ENCODE peak calls at places on chromosomes 7 and 10, in six cellular contexts. L, A, M, H, D and C are unnamed samples.

GRCh38 chr10:47062801-47063200 is 151.6 kb downstream of the PTPN20 start:
- DNase-seq in L (no peak), A (no peak), M (peak; percentile 70), H (no peak), D (peak; percentile 17), C (no peak)

GRCh38 chr7:27032843-27033242 is 63.0 kb downstream of the HOXA1 start:
- DNase-seq in L (no peak), A (no peak), M (no peak), H (no peak), D (no peak), C (no peak)

GRCh38 chr7:126682176-126682575 is 570.6 kb downstream of the GRM8 start:
- DNase-seq in L (no peak), A (no peak), M (no peak), H (no peak), D (no peak), C (no peak)

GRCh38 chr10:10131984-10132383 is 885.7 kb upstream of the CELF2 start:
- DNase-seq in L (no peak), A (no peak), M (no peak), H (no peak), D (no peak), C (no peak)

GRCh38 chr10:25725917-25726716 is 207.9 kb upstream of the MYO3A start:
- DNase-seq in L (no peak), A (peak; percentile 15), M (peak; percentile 68), H (no peak), D (peak; percentile 64), C (no peak)

GRCh38 chr10:60827791-60828488 is 49.7 kb downstream of the CDK1 start:
- DNase-seq in L (no peak), A (no peak), M (peak; percentile 38), H (no peak), D (no peak), C (no peak)

GRCh38 chr10:70753841-70754621 is 31.1 kb downstream of the TBATA start:
- DNase-seq in L (no peak), A (no peak), M (peak; percentile 85), H (no peak), D (no peak), C (peak; percentile 50)

GRCh38 chr7:35985126-35985754 is 167.8 kb upstream of the EEPD1 start:
- DNase-seq in L (peak; percentile 69), A (peak; percentile 69), M (peak; percentile 85), H (peak; percentile 80), D (peak; percentile 80), C (peak; percentile 54)

GRCh38 chr10:76206797-76207352 is 775.5 kb downstream of the LRMDA start:
- DNase-seq in L (no peak), A (no peak), M (no peak), H (no peak), D (no peak), C (no peak)

GRCh38 chr10:44952779-44953231 is 6.8 kb upstream of the RASSF4 start:
- DNase-seq in L (no peak), A (no peak), M (no peak), H (no peak), D (no peak), C (peak; percentile 41)

GRCh38 chr7:82430518-82431465 is 12.8 kb downstream of the CACNA2D1 start:
- DNase-seq in L (no peak), A (no peak), M (no peak), H (no peak), D (no peak), C (no peak)

GRCh38 chr10:12703813-12704212 is 297.7 kb downstream of the CCDC3 start:
- DNase-seq in L (no peak), A (no peak), M (no peak), H (no peak), D (no peak), C (no peak)

GRCh38 chr7:48402721-48403120 is 231.5 kb downstream of the ABCA13 start:
- DNase-seq in L (no peak), A (no peak), M (no peak), H (no peak), D (no peak), C (no peak)

GRCh38 chr7:32218741-32219283 is 148.6 kb upstream of the PDE1C start:
- DNase-seq in L (no peak), A (peak; percentile 50), M (no peak), H (no peak), D (no peak), C (peak; percentile 20)